ENCODE peak calls at places on chromosomes 5 and 9, in four cellular contexts. F, U, C and O are unnamed samples.

GRCh38 chr5:132254321-132254977 is 3.0 kb upstream of the PDLIM4 start:
- DNase-seq in U (no peak), C (no peak), F (no peak), O (no peak)

GRCh38 chr9:120439147-120439546 is 140.8 kb downstream of the CDK5RAP2 start:
- DNase-seq in F (peak), C (no peak), U (peak), O (peak)

GRCh38 chr5:13946111-13946510 is 1.6 kb upstream of the DNAH5 start:
- DNase-seq in F (no peak), C (no peak), U (no peak), O (peak)

GRCh38 chr5:18798058-18798457 is 1163.8 kb downstream of the TAF11L14 start:
- DNase-seq in C (no peak), U (no peak), F (no peak), O (no peak)

GRCh38 chr9:19741178-19741577 is 47.7 kb downstream of the SLC24A2 start:
- DNase-seq in F (no peak), U (no peak), C (no peak), O (no peak)

GRCh38 chr9:89168901-89169813 is 9.5 kb downstream of the SHC3 start:
- DNase-seq in C (no peak), F (no peak), U (no peak), O (no peak)

GRCh38 chr5:138946831-138947560 is 71.9 kb upstream of the LRRTM2 start:
- DNase-seq in F (no peak), U (no peak), C (no peak), O (no peak)

GRCh38 chr9:130539473-130540223 is 39.7 kb upstream of the FUBP3 start:
- DNase-seq in U (no peak), F (no peak), C (no peak), O (peak)

GRCh38 chr5:147441191-147441695 is 68.6 kb downstream of the DPYSL3 start:
- DNase-seq in C (no peak), F (no peak), U (no peak), O (no peak)

GRCh38 chr9:137178201-137178938 is 6.5 kb upstream of the TMEM210 start:
- DNase-seq in F (no peak), U (no peak), C (no peak), O (no peak)

GRCh38 chr5:160959804-160960203 is 107.8 kb upstream of the ATP10B start:
- DNase-seq in F (no peak), U (no peak), C (peak), O (no peak)

GRCh38 chr5:140150201-140150600 is 24.5 kb downstream of the IGIP start:
- DNase-seq in U (no peak), F (no peak), C (no peak), O (no peak)

GRCh38 chr5:96177303-96177869 is 215.7 kb upstream of the ELL2 start:
- DNase-seq in C (peak), F (no peak), U (no peak), O (peak)

GRCh38 chr9:128786681-128787582 is at the start of gene TBC1D13:
- DNase-seq in C (peak), F (peak), U (peak), O (peak)

GRCh38 chr5:142166754-142167153 is 58.2 kb downstream of the NDFIP1 start:
- DNase-seq in C (no peak), F (no peak), U (no peak), O (no peak)

GRCh38 chr9:134301387-134302129 is 24.7 kb upstream of the RXRA start:
- DNase-seq in F (no peak), C (peak), U (no peak), O (no peak)

GRCh38 chr9:69136781-69137180 is 37.3 kb upstream of the TJP2 start:
- DNase-seq in U (no peak), F (peak), C (no peak), O (no peak)

GRCh38 chr5:149725296-149725695 is 4.8 kb upstream of the PPARGC1B start:
- DNase-seq in U (no peak), C (no peak), F (no peak), O (no peak)

GRCh38 chr9:14062449-14063187 is 251.3 kb downstream of the NFIB start:
- DNase-seq in U (no peak), F (no peak), C (no peak), O (peak)

GRCh38 chr5:74500037-74500917 is 140.3 kb downstream of the ENC1 start:
- DNase-seq in F (no peak), C (no peak), U (no peak), O (no peak)

GRCh38 chr9:127388037-127388855 is 8.7 kb upstream of the SLC2A8 start:
- DNase-seq in F (no peak), C (peak), U (no peak), O (peak)

GRCh38 chr9:92734931-92735906 is 29.4 kb downstream of the BICD2 start:
- DNase-seq in F (no peak), C (no peak), U (no peak), O (no peak)

GRCh38 chr5:35815089-35815936 is 41.4 kb upstream of the IL7R start:
- DNase-seq in U (peak), C (no peak), F (no peak), O (no peak)

GRCh38 chr9:111427186-111427585 is 57.0 kb downstream of the ECPAS start:
- DNase-seq in F (no peak), U (peak), C (no peak), O (peak)

GRCh38 chr5:8905021-8905420 is 640.9 kb downstream of the SEMA5A start:
- DNase-seq in C (no peak), U (no peak), F (no peak), O (peak)

GRCh38 chr9:20442461-20443319 is 179.6 kb downstream of the MLLT3 start:
- DNase-seq in F (no peak), C (no peak), U (no peak), O (no peak)

GRCh38 chr5:102802704-102803458 is 47.8 kb downstream of the PAM start:
- DNase-seq in U (no peak), F (no peak), C (no peak), O (no peak)

GRCh38 chr5:7867260-7867659 is 1.6 kb downstream of the FASTKD3 start:
- DNase-seq in U (no peak), C (no peak), F (no peak), O (no peak)

GRCh38 chr9:23768861-23769260 is 57.2 kb downstream of the ELAVL2 start:
- DNase-seq in U (no peak), F (no peak), C (no peak), O (no peak)

GRCh38 chr9:82183181-82183860 is 194.7 kb downstream of the SPATA31D1 start:
- DNase-seq in C (no peak), F (no peak), U (no peak), O (no peak)

GRCh38 chr9:8030095-8030494 is 230.5 kb upstream of the DMAC1 start:
- DNase-seq in U (no peak), F (no peak), C (no peak), O (no peak)

GRCh38 chr5:122062205-122062604 is 15.9 kb downstream of the LOX start:
- DNase-seq in C (no peak), U (no peak), F (no peak), O (no peak)

GRCh38 chr5:141356133-141356532 is 1.3 kb downstream of the PCDHGA4 start:
- DNase-seq in U (no peak), F (no peak), C (no peak), O (no peak)

GRCh38 chr5:80083115-80083890 is 48.2 kb downstream of the THBS4 start:
- DNase-seq in F (peak), U (peak), C (no peak), O (peak)

GRCh38 chr9:110808599-110808980 is 140.0 kb downstream of the MUSK start:
- DNase-seq in C (peak), F (no peak), U (no peak), O (no peak)

GRCh38 chr5:111043712-111044506 is 27.6 kb upstream of the TSLP start:
- DNase-seq in U (no peak), C (no peak), F (peak), O (peak)

GRCh38 chr9:90449213-90449925 is 193.3 kb downstream of the DIRAS2 start:
- DNase-seq in F (no peak), C (no peak), U (no peak), O (no peak)

GRCh38 chr5:422323-423232 is 20.4 kb upstream of the EXOC3 start:
- DNase-seq in C (no peak), U (no peak), F (no peak), O (no peak)

GRCh38 chr5:423233-423565 is 19.8 kb upstream of the EXOC3 start:
- DNase-seq in C (no peak), U (no peak), F (no peak), O (no peak)

GRCh38 chr5:421901-422300 is 21.1 kb upstream of the EXOC3 start:
- DNase-seq in C (no peak), U (no peak), F (no peak), O (no peak)

GRCh38 chr5:424259-425110 is 18.5 kb upstream of the EXOC3 start:
- DNase-seq in U (no peak), F (no peak), C (peak), O (peak)

GRCh38 chr5:423626-424258 is 19.2 kb upstream of the EXOC3 start:
- DNase-seq in C (no peak), F (no peak), U (no peak), O (no peak)
- TF ChIP-seq CHD1 in C (no peak), F (no peak), U (no peak), O (no peak)

GRCh38 chr9:38254151-38254550 is 138.4 kb upstream of the ALDH1B1 start:
- DNase-seq in C (no peak), U (no peak), F (no peak), O (no peak)
- TF ChIP-seq CHD1 in C (no peak), U (no peak), F (no peak), O (no peak)

GRCh38 chr5:172691886-172692285 is 50.8 kb downstream of the NEURL1B start:
- DNase-seq in C (no peak), F (no peak), U (peak), O (no peak)
- TF ChIP-seq CHD1 in C (no peak), F (no peak), U (no peak), O (no peak)

DNA sequence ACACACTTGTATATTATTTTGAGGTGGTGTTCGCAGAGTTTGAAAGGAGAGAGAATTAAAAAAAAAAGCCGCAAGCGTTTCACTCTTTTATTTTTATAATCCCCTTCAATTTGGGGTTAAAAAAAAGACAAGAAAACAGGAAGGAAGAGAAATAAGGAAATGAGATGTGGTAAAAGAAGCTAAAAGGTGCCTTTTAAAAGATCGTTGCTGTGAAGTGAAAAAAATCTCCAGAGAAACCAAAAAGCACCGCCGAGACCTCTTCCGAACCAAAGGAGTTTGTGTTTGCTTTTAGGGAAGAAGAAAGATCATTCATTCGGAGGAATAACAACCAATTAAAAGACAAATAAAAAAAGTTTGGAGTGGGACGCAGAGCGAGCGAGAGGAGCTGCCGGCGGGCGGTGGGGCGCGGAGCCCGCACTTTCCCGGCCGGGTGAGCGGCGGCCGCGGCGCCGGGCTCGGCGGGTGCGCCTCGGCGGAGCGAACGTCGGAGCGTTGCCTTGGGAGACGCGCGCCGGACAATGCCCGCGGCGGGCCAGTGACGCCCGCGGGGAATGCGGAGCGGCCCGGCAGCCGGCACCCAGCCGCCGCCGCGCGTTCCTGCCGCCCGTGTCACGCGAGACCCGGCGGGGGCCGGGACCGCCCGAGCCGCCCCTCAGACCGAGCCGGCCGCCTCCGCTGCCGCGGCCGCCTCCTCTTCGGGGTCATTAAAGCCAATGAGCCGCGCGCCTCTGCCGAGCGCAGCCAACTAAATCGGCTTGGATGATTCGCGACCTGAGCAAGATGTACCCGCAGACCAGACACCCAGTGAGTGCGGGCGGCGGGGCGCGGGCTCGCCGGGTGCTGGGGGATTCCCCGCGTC is 496 bp downstream of the TLE4 start:
- DNase-seq in C (no peak), U (peak), F (peak), O (peak)
- TF ChIP-seq CHD1 in C (no peak), U (peak), F (no peak), O (no peak)

DNA sequence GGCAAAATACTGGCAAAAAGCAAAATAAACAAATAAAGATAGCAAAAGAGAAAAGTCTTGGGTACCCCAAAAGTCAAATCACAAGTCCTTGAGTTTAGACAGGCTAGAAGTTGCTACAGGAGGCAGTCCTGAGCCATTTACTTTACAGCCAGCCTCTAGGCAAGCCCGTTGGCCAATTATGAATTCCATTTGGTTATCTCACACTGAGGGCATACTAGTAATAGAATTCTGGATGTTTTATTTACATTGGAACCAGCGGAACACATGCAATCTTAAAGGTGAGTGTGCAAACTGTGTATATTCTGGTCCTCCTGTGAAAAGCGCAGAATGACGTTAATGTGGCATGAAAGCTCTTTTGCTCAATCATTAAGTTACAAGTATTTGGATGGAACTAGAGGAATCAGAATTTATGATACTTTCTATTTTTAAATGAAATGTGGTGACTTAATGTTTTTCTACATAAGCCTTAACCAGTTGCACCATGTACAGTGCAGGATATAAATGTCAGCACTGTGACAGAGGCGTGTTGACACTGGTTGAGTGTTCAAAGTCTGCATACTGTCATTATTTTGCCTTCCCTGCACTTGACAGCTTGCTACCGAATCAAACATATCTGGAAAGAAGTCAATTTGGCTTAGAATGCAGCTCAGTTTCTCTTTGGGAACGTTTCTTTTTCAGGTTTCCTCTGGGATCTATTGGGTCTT is 7.9 kb downstream of the GDNF start:
- DNase-seq in U (no peak), C (no peak), F (no peak), O (peak)
- TF ChIP-seq CHD1 in U (no peak), C (no peak), F (no peak), O (no peak)

DNA sequence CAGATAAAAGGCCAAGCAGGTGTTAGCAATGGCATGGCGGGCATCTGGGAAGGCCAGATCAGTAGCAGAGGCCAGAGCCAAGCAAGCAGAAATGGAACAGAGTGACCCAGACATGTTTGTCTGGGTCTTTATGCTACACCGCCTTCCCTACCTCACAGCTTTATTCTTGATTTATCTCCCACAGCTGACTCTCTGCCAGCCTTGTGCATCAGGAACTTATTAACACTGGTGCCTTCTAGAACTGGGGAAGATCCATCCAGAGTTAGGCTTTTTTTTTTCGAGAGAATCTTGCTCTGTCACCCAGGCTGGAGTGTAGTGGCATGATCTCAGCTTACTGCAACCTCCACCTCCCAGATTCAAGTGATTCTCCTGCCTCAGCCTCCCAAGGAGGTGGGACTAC is 112.4 kb upstream of the SLC44A1 start:
- DNase-seq in U (no peak), C (no peak), F (no peak), O (no peak)
- TF ChIP-seq CHD1 in U (no peak), C (no peak), F (no peak), O (no peak)

DNA sequence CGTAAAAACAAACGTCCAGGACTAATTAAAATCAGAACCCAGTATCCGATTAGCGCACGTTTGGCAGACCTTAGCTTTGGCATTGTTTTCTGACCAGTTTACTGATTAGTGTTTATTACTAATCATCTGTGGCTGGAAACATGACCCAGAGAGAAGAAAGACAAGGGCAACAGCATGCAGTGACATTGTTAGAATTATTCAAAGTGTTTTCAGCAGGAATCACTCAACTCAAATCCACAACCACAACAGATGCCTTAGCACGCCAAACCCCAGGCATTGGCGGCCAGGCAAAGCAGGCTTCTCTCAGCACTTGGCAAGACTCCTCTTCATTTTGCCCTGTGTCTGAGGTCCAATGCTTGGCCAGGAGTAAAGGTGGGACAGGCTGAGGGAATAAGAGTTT is 490.0 kb downstream of the EBF1 start:
- DNase-seq in C (no peak), F (no peak), U (no peak), O (no peak)
- TF ChIP-seq CHD1 in C (no peak), F (no peak), U (no peak), O (no peak)

DNA sequence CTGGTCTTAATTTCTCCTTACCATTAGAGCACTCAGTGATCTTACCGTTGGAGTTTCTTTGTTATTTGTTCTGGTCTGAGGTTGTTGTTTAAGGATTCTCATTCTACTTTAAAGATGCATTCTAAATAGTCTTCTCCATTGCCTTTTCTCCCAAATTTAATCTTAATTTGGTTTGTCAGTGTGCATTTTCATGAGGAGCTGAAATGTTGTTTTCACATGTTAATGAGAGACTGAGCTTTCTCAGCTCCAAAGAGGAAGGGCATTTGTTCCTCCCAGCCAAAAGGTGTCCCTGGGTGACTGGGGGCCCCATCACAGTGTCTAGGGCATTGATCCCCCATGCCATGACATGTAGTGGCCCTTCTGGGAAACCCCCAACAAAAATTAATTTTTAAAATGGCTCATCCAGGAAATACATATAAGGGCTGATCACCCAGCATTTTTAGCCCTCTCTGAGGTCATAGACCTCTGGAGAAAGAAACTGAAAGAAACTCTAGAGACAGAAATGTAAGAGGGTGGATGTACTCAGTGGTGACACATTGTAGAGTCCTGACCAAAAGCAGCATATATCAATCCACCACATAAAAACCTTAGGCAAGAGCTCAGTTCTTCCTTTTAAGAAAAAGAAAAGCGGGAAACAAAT is 240.4 kb upstream of the RAI14 start:
- DNase-seq in U (no peak), C (peak), F (no peak), O (peak)
- TF ChIP-seq CHD1 in U (no peak), C (no peak), F (no peak), O (no peak)

DNA sequence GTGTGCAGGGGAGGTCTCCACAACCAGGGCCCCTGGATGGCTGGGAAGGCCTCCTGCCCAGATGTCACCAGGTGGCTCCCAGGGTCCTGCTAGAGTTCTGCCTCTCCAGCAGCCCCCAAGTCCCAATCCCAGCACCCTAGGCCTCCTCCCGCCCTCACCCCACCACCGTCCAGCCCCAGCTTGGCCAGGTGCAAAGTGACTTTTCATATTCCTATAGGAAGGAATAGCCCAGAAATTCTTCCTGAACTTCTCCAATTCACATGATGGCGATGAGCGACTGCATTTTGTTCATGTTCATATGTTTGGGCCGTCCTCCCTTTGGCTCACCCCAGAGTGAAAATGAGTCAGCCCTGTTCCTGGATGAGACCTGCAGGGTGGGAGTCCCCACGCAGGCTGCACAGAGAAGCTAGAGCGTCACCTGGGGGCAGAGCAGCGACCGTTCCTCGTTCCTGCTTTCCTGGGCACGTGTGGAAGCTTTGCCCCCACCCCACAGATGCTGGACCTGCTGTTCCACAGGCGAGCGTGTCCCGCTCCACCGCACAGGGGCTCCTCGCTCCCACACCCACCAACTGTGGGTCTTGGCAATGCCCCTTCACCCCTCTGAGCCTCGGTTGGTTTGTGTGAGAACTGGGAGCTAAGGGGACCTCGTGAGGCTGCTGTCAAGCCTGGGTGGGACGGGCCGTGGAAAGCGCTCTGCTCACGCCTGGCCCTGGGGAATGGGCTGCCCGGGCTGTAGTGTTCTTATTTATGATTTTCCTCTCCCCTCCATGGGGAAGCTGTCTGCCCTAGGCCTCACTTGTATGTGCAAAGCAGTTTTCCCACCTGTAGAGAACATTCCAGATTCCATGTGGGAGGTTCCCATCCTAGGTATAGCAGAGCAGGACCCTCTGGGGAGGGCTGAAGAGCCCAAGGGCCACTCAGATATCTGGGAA is 6.9 kb downstream of the MRPS2 start:
- DNase-seq in C (no peak), U (peak), F (no peak), O (no peak)
- TF ChIP-seq CHD1 in C (no peak), U (no peak), F (no peak), O (no peak)